ENCODE peak calls at places on chromosomes 6 and 20, in ten cellular contexts. R, S, D, O, E, G, N, K, W and A are unnamed samples.
A peak's percentile ranks its signal among the peaks of the same experiment; 100 is the strongest.

GRCh38 chr20:24657878-24658620 is 188.6 kb downstream of the SYNDIG1 start:
- DNase-seq in E (no peak), N (no peak), R (no peak), O (no peak), S (no peak), G (no peak), W (no peak), D (no peak), K (no peak), A (no peak)

GRCh38 chr20:4076671-4077070 is 61.3 kb upstream of the RNF24 start:
- DNase-seq in D (peak; percentile 95), R (no peak), S (no peak), E (no peak), K (no peak), N (no peak), W (no peak), G (peak; percentile 82), O (no peak), A (no peak)

GRCh38 chr20:5735845-5736530 is 14.2 kb upstream of the SHLD1 start:
- DNase-seq in W (no peak), O (no peak), R (no peak), D (peak; percentile 49), S (no peak), K (no peak), G (no peak), E (no peak), N (no peak), A (no peak)

GRCh38 chr6:43673444-43674063 is 14.0 kb downstream of the MRPS18A start:
- DNase-seq in D (peak; percentile 24), S (no peak), N (no peak), E (no peak), W (no peak), G (no peak), R (peak; percentile 31), K (no peak), O (no peak), A (no peak)

GRCh38 chr20:60553095-60553494 is 594.9 kb downstream of the CDH26 start:
- DNase-seq in E (no peak), G (no peak), S (no peak), N (no peak), O (no peak), R (no peak), W (no peak), K (no peak), D (no peak), A (no peak)

GRCh38 chr20:3092611-3093379 is 8.3 kb upstream of the AVP start:
- DNase-seq in O (peak; percentile 73), K (no peak), S (peak; percentile 61), E (no peak), W (peak; percentile 66), N (no peak), G (peak; percentile 1), R (peak; percentile 48), D (no peak), A (no peak)

GRCh38 chr20:3461191-3461874 is 9.5 kb upstream of the ATRN start:
- DNase-seq in G (no peak), W (no peak), K (no peak), R (peak; percentile 11), O (no peak), D (peak; percentile 49), E (no peak), S (peak; percentile 51), N (no peak), A (no peak)

GRCh38 chr6:133179483-133179882 is 61.7 kb upstream of the EYA4 start:
- DNase-seq in W (no peak), E (no peak), S (no peak), K (no peak), D (no peak), R (no peak), O (no peak), G (no peak), N (no peak), A (no peak)

GRCh38 chr20:3744806-3745685 is 12.6 kb downstream of the HSPA12B start:
- DNase-seq in K (peak; percentile 86), R (peak; percentile 86), E (no peak), O (peak; percentile 64), W (peak; percentile 69), S (peak; percentile 100), G (peak; percentile 79), N (peak; percentile 69), D (no peak), A (no peak)

GRCh38 chr6:17600527-17601388 is 656 bp downstream of the FAM8A1 start:
- DNase-seq in W (peak; percentile 63), N (peak; percentile 18), D (peak; percentile 12), G (peak; percentile 25), O (peak; percentile 69), S (peak; percentile 63), R (peak; percentile 65), E (no peak), K (peak; percentile 87), A (peak; percentile 53)

GRCh38 chr6:40715501-40716403 is 128.6 kb upstream of the LRFN2 start:
- DNase-seq in D (no peak), S (no peak), W (no peak), N (no peak), E (no peak), K (no peak), R (no peak), O (no peak), G (no peak), A (no peak)

GRCh38 chr6:54835176-54835575 is 11.4 kb upstream of the FAM83B start:
- DNase-seq in K (no peak), W (no peak), D (no peak), G (peak; percentile 48), N (no peak), O (no peak), E (no peak), R (no peak), S (no peak), A (no peak)

GRCh38 chr6:170137176-170137891 is 153.5 kb downstream of the DLL1 start:
- DNase-seq in G (peak; percentile 37), W (no peak), E (no peak), O (no peak), D (no peak), R (no peak), N (no peak), K (peak; percentile 92), S (no peak), A (no peak)

DNA sequence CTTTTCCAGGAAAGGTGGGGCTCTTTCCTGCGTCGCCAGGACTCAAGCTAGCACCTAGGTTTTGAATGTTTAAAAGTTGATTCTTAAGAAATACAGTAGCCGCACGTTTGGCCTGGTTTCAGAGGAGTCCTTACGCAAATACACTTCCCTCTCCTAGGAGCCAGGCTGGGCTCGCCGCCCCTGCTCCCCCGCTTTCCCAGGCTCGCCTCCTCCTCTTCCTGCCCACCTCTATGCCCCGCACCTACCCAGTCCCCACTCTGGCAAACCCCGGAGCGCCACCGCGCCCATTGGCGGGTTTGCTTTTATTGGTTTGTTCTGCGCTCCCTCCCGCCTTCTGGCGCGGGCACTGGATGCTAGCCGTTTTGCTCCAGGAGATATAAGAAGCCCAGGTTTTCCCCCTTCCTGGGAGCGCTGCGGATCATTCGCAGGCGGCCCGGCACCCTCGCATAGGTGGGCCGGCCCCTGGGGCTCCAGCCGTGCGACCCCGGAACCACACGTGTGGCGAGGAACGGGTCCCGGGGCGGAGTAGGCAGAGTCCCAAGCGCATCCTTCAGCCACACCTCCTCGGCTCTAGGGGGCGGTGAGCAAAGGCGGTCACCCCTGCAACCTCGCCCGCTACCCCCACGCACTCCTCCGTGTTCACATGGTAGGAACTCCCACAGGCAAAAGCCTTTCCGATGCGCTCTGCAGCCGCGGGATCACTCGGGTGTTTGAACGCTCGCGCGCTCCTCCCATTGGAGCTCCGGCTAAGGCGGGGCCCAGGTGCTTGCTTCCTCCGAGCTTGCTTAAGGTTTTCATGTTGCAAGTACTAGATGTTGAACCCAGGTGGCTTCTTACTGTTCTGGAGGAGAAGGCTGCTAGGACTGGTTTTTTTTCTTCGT is 119.0 kb downstream of the RTN4IP1 start:
- DNase-seq in K (peak; percentile 85), N (peak; percentile 18), D (no peak), S (peak; percentile 65), O (peak; percentile 71), G (peak; percentile 85), R (peak; percentile 82), E (no peak), W (peak; percentile 74), A (no peak)
- TF ChIP-seq CTCF in K (no peak), N (peak; percentile 24), D (no peak), S (no peak), O (peak; percentile 19), G (peak; percentile 41), R (peak; percentile 12), E (no peak), W (peak; percentile 15), A (peak; percentile 16)

GRCh38 chr20:62142252-62143117 is 709 bp downstream of the PSMA7 start:
- DNase-seq in O (peak; percentile 59), D (no peak), W (no peak), E (no peak), S (peak; percentile 38), R (peak; percentile 54), K (no peak), G (no peak), N (no peak), A (no peak)

GRCh38 chr20:62143118-62143975 is at the start of the genes PSMA7 and SS18L1:
- DNase-seq in D (peak; percentile 80), O (peak; percentile 94), E (no peak), W (peak; percentile 95), N (peak; percentile 66), G (peak; percentile 57), R (peak; percentile 86), S (peak; percentile 76), K (peak; percentile 96), A (peak; percentile 78)

GRCh38 chr20:62139636-62140035 is 3.6 kb downstream of the PSMA7 start:
- DNase-seq in S (no peak), K (no peak), O (no peak), N (no peak), G (no peak), E (no peak), W (no peak), R (no peak), D (no peak), A (no peak)

GRCh38 chr20:62141043-62141396 is 2.2 kb downstream of the PSMA7 start:
- DNase-seq in E (no peak), O (no peak), G (no peak), N (no peak), W (no peak), R (no peak), S (no peak), D (no peak), K (no peak), A (no peak)

GRCh38 chr20:62141397-62142251 is 1.6 kb downstream of the PSMA7 start:
- DNase-seq in E (no peak), S (no peak), D (peak; percentile 38), G (peak; percentile 38), R (no peak), N (no peak), O (no peak), W (no peak), K (no peak), A (no peak)
- TF ChIP-seq CTCF in E (peak; percentile 47), S (no peak), D (peak; percentile 38), G (peak; percentile 65), R (no peak), N (peak; percentile 46), O (no peak), W (peak; percentile 36), K (no peak), A (peak; percentile 30)

GRCh38 chr20:32820698-32821378 is 1.1 kb downstream of the MAPRE1 start:
- DNase-seq in K (no peak), S (no peak), W (no peak), R (no peak), G (no peak), E (no peak), O (no peak), D (no peak), N (no peak), A (no peak)
- TF ChIP-seq CTCF in K (no peak), S (no peak), W (no peak), R (no peak), G (no peak), E (no peak), O (no peak), D (no peak), N (no peak), A (no peak)

GRCh38 chr6:149248688-149249369 is 68.7 kb upstream of the TAB2 start:
- DNase-seq in R (peak; percentile 12), K (no peak), E (no peak), G (peak; percentile 21), D (no peak), S (no peak), N (no peak), O (peak; percentile 27), W (peak; percentile 26), A (no peak)
- TF ChIP-seq CTCF in R (no peak), K (no peak), E (no peak), G (no peak), D (no peak), S (no peak), N (no peak), O (no peak), W (no peak), A (no peak)